ENCODE peak calls at places on chromosomes 6 and 20, in ten cellular contexts. C is fibroblast of pulmonary artery, V is ascending aorta, U is dorsolateral prefrontal cortex, L is astrocyte, R is right lobe of liver, X is sigmoid colon, M is ovary, D is coronary artery, Q is bronchial epithelial cell. J is an unnamed sample.

GRCh38 chr6:149628865-149629544 is 19.5 kb downstream of the KATNA1 start:
- DNase-seq in C (no peak), V (no peak), U (no peak), L (no peak), R (no peak), X (no peak), M (no peak), D (no peak), Q (peak), J (no peak)

GRCh38 chr6:143507358-143508145 is 4.0 kb downstream of the FUCA2 start:
- DNase-seq in C (no peak), V (no peak), U (no peak), L (peak), R (no peak), X (no peak), M (no peak), D (no peak), Q (peak), J (no peak)

GRCh38 chr20:56249244-56249955 is 868 bp downstream of the MC3R start:
- DNase-seq in C (peak), V (no peak), U (no peak), L (no peak), R (no peak), X (no peak), M (peak), D (no peak), Q (no peak), J (no peak)

GRCh38 chr20:10414982-10415650 is 18.9 kb downstream of the MKKS start:
- DNase-seq in C (peak), V (no peak), U (no peak), L (peak), R (no peak), X (no peak), M (no peak), D (no peak), Q (peak), J (no peak)

GRCh38 chr6:167949121-167949684 is 48.3 kb upstream of the KIF25 start:
- DNase-seq in C (no peak), V (no peak), U (no peak), L (peak), R (no peak), X (no peak), M (no peak), D (no peak), Q (no peak), J (no peak)

GRCh38 chr20:33132858-33133615 is 34.9 kb upstream of the BPIFA2 start:
- DNase-seq in C (no peak), V (no peak), U (no peak), L (no peak), R (no peak), X (no peak), M (no peak), D (no peak), Q (no peak), J (no peak)

GRCh38 chr6:125537090-125537489 is 212.3 kb upstream of the HEY2 start:
- DNase-seq in C (no peak), V (no peak), U (no peak), L (no peak), R (no peak), X (no peak), M (no peak), D (no peak), Q (no peak), J (no peak)

GRCh38 chr6:6317825-6318733 is 2.4 kb downstream of the F13A1 start:
- DNase-seq in C (no peak), V (no peak), U (peak), L (no peak), R (no peak), X (no peak), M (no peak), D (no peak), Q (no peak), J (no peak)

GRCh38 chr20:5654557-5654956 is 95.6 kb upstream of the SHLD1 start:
- DNase-seq in C (peak), V (no peak), U (no peak), L (peak), R (no peak), X (no peak), M (no peak), D (no peak), Q (peak), J (no peak)

GRCh38 chr6:82741996-82742385 is 323.6 kb downstream of the UBE3D start:
- DNase-seq in C (no peak), V (no peak), U (no peak), L (no peak), R (no peak), X (no peak), M (no peak), D (no peak), Q (no peak), J (no peak)

GRCh38 chr6:8027965-8028651 is 36.1 kb downstream of the BLOC1S5 start:
- DNase-seq in C (peak), V (no peak), U (no peak), L (peak), R (no peak), X (no peak), M (no peak), D (no peak), Q (no peak), J (no peak)

GRCh38 chr20:45113865-45114264 is 1.1 kb downstream of the WFDC5 start:
- DNase-seq in C (no peak), V (no peak), U (no peak), L (no peak), R (no peak), X (no peak), M (no peak), D (no peak), Q (no peak), J (no peak)

GRCh38 chr20:58481541-58482021 is 33.6 kb downstream of the APCDD1L start:
- DNase-seq in C (peak), V (no peak), U (no peak), L (no peak), R (peak), X (no peak), M (no peak), D (no peak), Q (peak), J (peak)

GRCh38 chr6:111057074-111057752 is 30.1 kb upstream of the SLC16A10 start:
- DNase-seq in C (peak), V (no peak), U (no peak), L (peak), R (no peak), X (no peak), M (no peak), D (no peak), Q (peak), J (peak)

GRCh38 chr6:169398342-169399105 is 144.9 kb upstream of the THBS2 start:
- DNase-seq in C (no peak), V (no peak), U (no peak), L (no peak), R (no peak), X (no peak), M (no peak), D (no peak), Q (no peak), J (no peak)

GRCh38 chr20:3925899-3926638 is 36.9 kb downstream of the PANK2 start:
- DNase-seq in C (no peak), V (no peak), U (no peak), L (no peak), R (no peak), X (no peak), M (no peak), D (no peak), Q (no peak), J (no peak)

GRCh38 chr6:127886603-127887002 is 14.3 kb downstream of the THEMIS start:
- DNase-seq in C (no peak), V (no peak), U (no peak), L (no peak), R (no peak), X (no peak), M (no peak), D (no peak), Q (no peak), J (no peak)

GRCh38 chr6:137977814-137978213 is 110.8 kb downstream of the TNFAIP3 start:
- DNase-seq in C (no peak), V (no peak), U (no peak), L (no peak), R (no peak), X (no peak), M (no peak), D (no peak), Q (no peak), J (no peak)

GRCh38 chr6:52293067-52293466 is 8.5 kb upstream of the MCM3 start:
- DNase-seq in C (no peak), V (no peak), U (no peak), L (no peak), R (no peak), X (no peak), M (no peak), D (no peak), Q (no peak), J (no peak)

GRCh38 chr20:37615507-37616425 is 78.1 kb upstream of the CTNNBL1 start:
- DNase-seq in C (peak), V (no peak), U (no peak), L (peak), R (no peak), X (no peak), M (no peak), D (no peak), Q (peak), J (peak)

GRCh38 chr6:156056085-156056484 is 600.4 kb upstream of the NOX3 start:
- DNase-seq in C (no peak), V (no peak), U (no peak), L (no peak), R (no peak), X (no peak), M (no peak), D (no peak), Q (no peak), J (no peak)

GRCh38 chr20:38260025-38260377 is 534 bp downstream of the KIAA1755 start:
- DNase-seq in C (no peak), V (no peak), U (no peak), L (peak), R (no peak), X (no peak), M (peak), D (no peak), Q (no peak), J (no peak)

GRCh38 chr6:33570806-33571636 is 9.1 kb downstream of the BAK1 start:
- DNase-seq in C (peak), V (peak), U (peak), L (peak), R (peak), X (peak), M (peak), D (peak), Q (no peak), J (peak)

GRCh38 chr6:79335133-79335674 is 100.7 kb upstream of the HMGN3 start:
- DNase-seq in C (peak), V (no peak), U (no peak), L (no peak), R (no peak), X (no peak), M (no peak), D (no peak), Q (no peak), J (no peak)

GRCh38 chr6:15485875-15486274 is 177.0 kb downstream of the DTNBP1 start:
- DNase-seq in C (no peak), V (no peak), U (no peak), L (no peak), R (no peak), X (no peak), M (no peak), D (no peak), Q (peak), J (no peak)

GRCh38 chr6:2765896-2766766 is 938 bp downstream of the WRNIP1 start:
- DNase-seq in C (peak), V (no peak), U (no peak), L (peak), R (peak), X (peak), M (peak), D (peak), Q (peak), J (peak)

GRCh38 chr6:160121981-160122380 is 366 bp downstream of the SLC22A1 start:
- DNase-seq in C (no peak), V (no peak), U (no peak), L (no peak), R (peak), X (no peak), M (no peak), D (peak), Q (no peak), J (no peak)

GRCh38 chr20:1813101-1813529 is 82.1 kb upstream of the SIRPA start:
- DNase-seq in C (peak), V (peak), U (no peak), L (peak), R (peak), X (peak), M (no peak), D (peak), Q (peak), J (peak)

GRCh38 chr6:35483490-35483889 is 13.4 kb downstream of the TEAD3 start:
- DNase-seq in C (no peak), V (no peak), U (no peak), L (no peak), R (no peak), X (peak), M (no peak), D (no peak), Q (no peak), J (no peak)

GRCh38 chr20:52105045-52105572 is 86.5 kb downstream of the ZFP64 start:
- DNase-seq in C (peak), V (no peak), U (no peak), L (peak), R (peak), X (peak), M (peak), D (no peak), Q (no peak), J (no peak)

GRCh38 chr6:152246554-152247337 is 390.4 kb downstream of the SYNE1 start:
- DNase-seq in C (peak), V (no peak), U (no peak), L (peak), R (no peak), X (no peak), M (no peak), D (no peak), Q (no peak), J (no peak)
- H3K4me3 ChIP-seq in C (no peak), V (peak), U (no peak), L (no peak), R (no peak), X (no peak), M (no peak), D (peak), Q (no peak), J (no peak)

DNA sequence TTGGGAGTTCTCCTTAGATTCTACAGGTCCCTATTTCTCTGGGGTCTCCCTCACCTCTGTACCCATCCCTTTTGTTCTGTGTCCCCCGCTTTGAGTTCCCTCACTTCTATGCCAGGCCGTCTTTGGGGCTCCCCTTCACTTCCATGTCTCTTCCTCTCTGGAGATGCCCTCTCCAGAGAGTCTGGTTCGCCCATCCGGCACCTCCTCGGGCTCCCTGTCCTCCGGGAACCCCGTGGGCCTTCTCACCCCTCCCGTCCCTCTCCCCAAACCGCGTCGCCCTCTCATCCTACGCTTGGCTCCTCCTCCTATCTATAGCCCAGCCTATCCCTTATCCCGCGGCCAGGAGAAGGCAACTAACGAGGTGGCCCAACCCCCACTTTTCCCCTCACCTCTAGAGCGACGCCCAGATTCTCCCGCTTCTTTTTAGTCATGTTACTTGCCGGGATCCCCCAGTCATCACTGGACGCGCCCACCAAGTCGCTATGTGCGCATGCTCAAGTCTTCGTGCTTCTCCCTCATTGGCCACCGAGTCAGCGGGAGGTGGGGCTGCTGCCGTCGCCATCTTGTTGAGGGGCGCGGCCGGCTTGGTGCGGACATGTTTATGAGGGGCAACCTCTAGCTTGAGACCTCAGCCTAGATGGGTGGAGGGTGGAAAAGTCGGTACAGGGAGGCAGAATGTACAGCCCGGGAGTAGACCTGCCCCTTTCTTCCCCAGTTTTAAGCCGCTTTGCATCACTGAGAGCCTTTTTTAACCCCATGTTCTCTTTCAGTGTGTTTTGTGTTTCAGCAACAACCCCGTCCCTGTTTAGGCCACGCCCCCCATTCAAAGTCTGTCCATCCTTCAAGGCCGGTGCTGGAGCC is at the start of gene CCDC167:
- DNase-seq in C (peak), V (peak), U (peak), L (peak), R (peak), X (peak), M (peak), D (peak), Q (peak), J (peak)
- TF ChIP-seq CTCF in C (no peak), V (no peak), U (no peak), L (no peak), R (no peak), X (no peak), M (no peak), D (no peak), Q (no peak), J (no peak)

GRCh38 chr6:151284012-151284411 is 44.2 kb downstream of the AKAP12 start:
- DNase-seq in C (no peak), V (no peak), U (no peak), L (no peak), R (no peak), X (peak), M (no peak), D (no peak), Q (peak), J (no peak)

GRCh38 chr6:151275566-151275965 is 35.8 kb downstream of the AKAP12 start:
- DNase-seq in C (no peak), V (no peak), U (no peak), L (no peak), R (no peak), X (no peak), M (no peak), D (no peak), Q (no peak), J (no peak)

GRCh38 chr6:151284431-151285060 is 44.8 kb downstream of the AKAP12 start:
- DNase-seq in C (no peak), V (no peak), U (no peak), L (no peak), R (no peak), X (peak), M (no peak), D (no peak), Q (no peak), J (no peak)

GRCh38 chr6:151276112-151276745 is 36.5 kb downstream of the AKAP12 start:
- DNase-seq in C (peak), V (no peak), U (no peak), L (peak), R (no peak), X (peak), M (no peak), D (peak), Q (peak), J (no peak)

DNA sequence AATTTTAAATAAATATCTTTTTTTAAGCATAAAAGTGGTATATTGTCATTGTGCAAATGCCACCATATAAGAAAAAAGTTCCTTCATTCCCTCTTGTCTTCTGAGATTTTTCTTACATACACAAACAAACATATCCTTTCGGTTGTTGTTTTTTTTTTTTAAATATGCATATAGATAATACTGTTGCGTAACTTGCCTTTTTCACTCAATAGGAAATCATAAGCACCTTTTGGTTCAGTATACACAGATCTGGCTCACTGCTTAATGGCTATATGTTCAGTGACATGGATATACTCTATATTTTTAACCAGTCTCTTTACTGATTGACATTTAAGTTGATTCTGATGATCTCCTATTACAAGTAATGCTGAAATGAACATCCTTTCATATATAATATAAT is 40.1 kb downstream of the AKAP12 start:
- DNase-seq in C (no peak), V (no peak), U (no peak), L (no peak), R (no peak), X (no peak), M (no peak), D (no peak), Q (no peak), J (no peak)
- H3K4me3 ChIP-seq in C (no peak), V (no peak), U (no peak), L (no peak), R (no peak), X (no peak), M (no peak), D (no peak), Q (no peak), J (no peak)

DNA sequence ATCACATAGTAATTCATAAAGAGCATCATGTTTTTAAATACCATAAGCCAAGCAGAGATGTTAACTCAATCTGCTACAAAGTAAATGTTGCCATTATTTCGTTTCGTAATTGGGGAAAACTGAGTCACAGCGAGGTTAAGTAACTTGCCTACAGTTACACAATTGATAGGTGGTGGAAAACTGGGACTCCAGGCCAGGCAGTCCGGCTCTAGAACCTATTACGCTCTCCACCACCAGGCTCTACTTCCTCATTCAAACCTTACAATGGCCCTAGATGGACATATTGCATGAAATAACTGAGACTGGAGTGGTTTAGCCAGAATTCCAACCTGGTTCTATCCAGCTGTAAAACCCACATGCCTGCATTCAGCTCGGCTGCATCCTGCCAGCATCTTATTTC is 58.2 kb downstream of the LINC00237 start:
- DNase-seq in C (no peak), V (no peak), U (no peak), L (no peak), R (no peak), X (no peak), M (no peak), D (no peak), Q (no peak), J (no peak)
- TF ChIP-seq CTCF in C (no peak), V (no peak), U (no peak), L (no peak), R (no peak), X (no peak), M (no peak), D (no peak), Q (no peak), J (no peak)

GRCh38 chr6:99425647-99426453 is 742 bp upstream of the PNISR start:
- DNase-seq in C (peak), V (peak), U (peak), L (peak), R (peak), X (peak), M (peak), D (peak), Q (peak), J (peak)
- H3K4me3 ChIP-seq in C (peak), V (peak), U (peak), L (peak), R (peak), X (peak), M (peak), D (peak), Q (peak), J (peak)

GRCh38 chr6:39791311-39791710 is 865 bp upstream of the DAAM2 start:
- DNase-seq in C (peak), V (no peak), U (no peak), L (peak), R (no peak), X (no peak), M (no peak), D (no peak), Q (no peak), J (no peak)
- TF ChIP-seq CTCF in C (peak), V (no peak), U (peak), L (no peak), R (peak), X (no peak), M (no peak), D (no peak), Q (peak), J (no peak)